ENCODE peak calls at places on chromosome 11, in eight cellular contexts. E is ELR; C is fibroblast of mammary gland; Z is stromal cell of bone marrow; Q is body of pancreas; H is trophoblast cell; P is stomach; S is stimulated activated CD8-positive, alpha-beta memory T cell treated with anti-CD3 and anti-CD28 coated beads, Interleukin-4, amount 100 ng/mL, for 4 hours. A is an unnamed sample.

GRCh38 chr11:23151819-23152218 is 291.5 kb upstream of the CCDC179 start:
- DNase-seq in E (no peak), C (no peak), Z (no peak), Q (no peak), H (no peak), P (no peak), S (no peak), A (no peak)

GRCh38 chr11:99425596-99425995 is 404.8 kb downstream of the CNTN5 start:
- DNase-seq in E (no peak), C (no peak), Z (no peak), Q (no peak), H (no peak), P (no peak), S (no peak), A (no peak)

GRCh38 chr11:69209936-69210659 is 54.4 kb downstream of the SMIM38 start:
- DNase-seq in E (peak), C (no peak), Z (no peak), Q (peak), H (peak), P (no peak), S (no peak), A (no peak)

GRCh38 chr11:118834428-118835028 is 43.6 kb upstream of the DDX6 start:
- DNase-seq in E (peak), C (peak), Z (peak), Q (no peak), H (no peak), P (no peak), S (no peak), A (no peak)

GRCh38 chr11:69689484-69690319 is 14.1 kb downstream of the FGF19 start:
- DNase-seq in E (no peak), C (no peak), Z (no peak), Q (no peak), H (no peak), P (no peak), S (no peak), A (no peak)

GRCh38 chr11:3089236-3090061 is 32.2 kb upstream of the CARS1 start:
- DNase-seq in E (no peak), C (no peak), Z (no peak), Q (no peak), H (no peak), P (no peak), S (no peak), A (no peak)

GRCh38 chr11:59196777-59197176 is 15.9 kb downstream of the MPEG1 start:
- DNase-seq in E (no peak), C (no peak), Z (no peak), Q (no peak), H (no peak), P (no peak), S (no peak), A (no peak)

GRCh38 chr11:115504279-115505158 is at the start of gene CADM1:
- DNase-seq in E (peak), C (peak), Z (peak), Q (peak), H (peak), P (peak), S (peak), A (peak)

GRCh38 chr11:1946812-1947480 is at the start of gene MRPL23:
- DNase-seq in E (no peak), C (no peak), Z (no peak), Q (peak), H (no peak), P (no peak), S (no peak), A (peak)

GRCh38 chr11:19766206-19766605 is 53.6 kb downstream of the NAV2 start:
- DNase-seq in E (no peak), C (peak), Z (no peak), Q (no peak), H (no peak), P (no peak), S (no peak), A (no peak)

GRCh38 chr11:48006301-48006992 is 26.1 kb downstream of the PTPRJ start:
- DNase-seq in E (peak), C (peak), Z (peak), Q (no peak), H (no peak), P (no peak), S (no peak), A (no peak)

A was measured in transverse colon.